ENCODE peak calls at places on chromosomes 13 and 19, in four cellular contexts. One of them, this sample, is unnamed.

GRCh38 chr13:38577048-38577447 is 109.8 kb upstream of the FREM2 start:
- DNase-seq in A549: no peak
- DNase-seq in left ventricle myocardium inferior: no peak
- DNase-seq in GM23338: peak; percentile 43
- DNase-seq in this sample: no peak

GRCh38 chr19:33802801-33803200 is 6.1 kb downstream of the KCTD15 start:
- DNase-seq in left ventricle myocardium inferior: no peak
- DNase-seq in A549: no peak
- DNase-seq in GM23338: no peak
- DNase-seq in this sample: no peak

GRCh38 chr13:76929320-76929719 is 19.0 kb upstream of the ACOD1 start:
- DNase-seq in GM23338: no peak
- DNase-seq in left ventricle myocardium inferior: no peak
- DNase-seq in A549: no peak
- DNase-seq in this sample: no peak

GRCh38 chr19:32669205-32669785 is 5.7 kb downstream of the ANKRD27 start:
- DNase-seq in GM23338: no peak
- DNase-seq in left ventricle myocardium inferior: no peak
- DNase-seq in A549: no peak
- DNase-seq in this sample: no peak

GRCh38 chr19:48379058-48379457 is 12.3 kb downstream of the KDELR1 start:
- DNase-seq in left ventricle myocardium inferior: no peak
- DNase-seq in A549: no peak
- DNase-seq in GM23338: no peak
- DNase-seq in this sample: no peak

GRCh38 chr19:6744381-6745288 is 5.2 kb downstream of the TRIP10 start:
- DNase-seq in A549: peak; percentile 86
- DNase-seq in GM23338: no peak
- DNase-seq in left ventricle myocardium inferior: peak; percentile 90
- DNase-seq in this sample: no peak

GRCh38 chr13:110233181-110233641 is 73.7 kb downstream of the COL4A1 start:
- DNase-seq in GM23338: no peak
- DNase-seq in A549: no peak
- DNase-seq in left ventricle myocardium inferior: peak; percentile 62
- DNase-seq in this sample: peak; percentile 48

GRCh38 chr13:94546071-94546839 is 49.7 kb downstream of the TGDS start:
- DNase-seq in GM23338: peak; percentile 50
- DNase-seq in A549: no peak
- DNase-seq in left ventricle myocardium inferior: no peak
- DNase-seq in this sample: no peak

GRCh38 chr19:49182848-49183375 is 25.3 kb downstream of the TRPM4 start:
- DNase-seq in A549: no peak
- DNase-seq in GM23338: peak; percentile 39
- DNase-seq in left ventricle myocardium inferior: no peak
- DNase-seq in this sample: no peak

GRCh38 chr19:57813919-57814504 is 701 bp downstream of the ZNF552 start:
- DNase-seq in GM23338: peak; percentile 34
- DNase-seq in left ventricle myocardium inferior: no peak
- DNase-seq in A549: no peak
- DNase-seq in this sample: no peak

GRCh38 chr13:114313061-114313860 is 1.0 kb upstream of the CHAMP1 start:
- DNase-seq in left ventricle myocardium inferior: no peak
- DNase-seq in GM23338: no peak
- DNase-seq in A549: no peak
- DNase-seq in this sample: no peak

GRCh38 chr19:39927076-39927475 is 7.4 kb downstream of the FCGBP start:
- DNase-seq in A549: no peak
- DNase-seq in GM23338: no peak
- DNase-seq in left ventricle myocardium inferior: no peak
- DNase-seq in this sample: no peak

GRCh38 chr13:20399961-20400360 is 125.7 kb downstream of the CRYL1 start:
- DNase-seq in left ventricle myocardium inferior: no peak
- DNase-seq in GM23338: no peak
- DNase-seq in A549: no peak
- DNase-seq in this sample: no peak

GRCh38 chr13:109211616-109212015 is 574.8 kb downstream of the IRS2 start:
- DNase-seq in left ventricle myocardium inferior: no peak
- DNase-seq in A549: peak; percentile 13
- DNase-seq in GM23338: no peak
- DNase-seq in this sample: no peak

GRCh38 chr13:114248011-114248410 is 13.3 kb downstream of the CDC16 start:
- DNase-seq in A549: no peak
- DNase-seq in left ventricle myocardium inferior: no peak
- DNase-seq in GM23338: no peak
- DNase-seq in this sample: no peak

GRCh38 chr19:52963229-52963760 is 614 bp upstream of the ZNF816 start:
- DNase-seq in GM23338: peak; percentile 53
- DNase-seq in left ventricle myocardium inferior: peak; percentile 20
- DNase-seq in A549: no peak
- DNase-seq in this sample: no peak

GRCh38 chr19:40464059-40465024 is 1.2 kb downstream of the BLVRB start:
- DNase-seq in left ventricle myocardium inferior: peak; percentile 78
- DNase-seq in GM23338: peak; percentile 94
- DNase-seq in A549: peak; percentile 97
- DNase-seq in this sample: peak; percentile 76

GRCh38 chr13:83003185-83003584 is 879.1 kb downstream of the SLITRK1 start:
- DNase-seq in A549: no peak
- DNase-seq in GM23338: no peak
- DNase-seq in left ventricle myocardium inferior: no peak
- DNase-seq in this sample: no peak

GRCh38 chr19:48216933-48217332 is 38.8 kb downstream of the CARD8 start:
- DNase-seq in left ventricle myocardium inferior: no peak
- DNase-seq in A549: no peak
- DNase-seq in GM23338: peak; percentile 82
- DNase-seq in this sample: no peak

GRCh38 chr13:60392136-60392535 is 4.9 kb upstream of the TDRD3 start:
- DNase-seq in A549: no peak
- DNase-seq in left ventricle myocardium inferior: no peak
- DNase-seq in GM23338: no peak
- DNase-seq in this sample: no peak

GRCh38 chr19:12757544-12758274 is 6.1 kb downstream of the BEST2 start:
- DNase-seq in GM23338: peak; percentile 91
- DNase-seq in A549: peak; percentile 50
- DNase-seq in left ventricle myocardium inferior: peak; percentile 61
- DNase-seq in this sample: no peak

GRCh38 chr19:11064831-11065303 is 24.4 kb upstream of the LDLR start:
- DNase-seq in left ventricle myocardium inferior: no peak
- DNase-seq in GM23338: no peak
- DNase-seq in A549: peak; percentile 27
- DNase-seq in this sample: no peak

GRCh38 chr13:46642254-46642653 is 89.3 kb downstream of the LRCH1 start:
- DNase-seq in left ventricle myocardium inferior: no peak
- DNase-seq in A549: no peak
- DNase-seq in GM23338: no peak
- DNase-seq in this sample: no peak

GRCh38 chr19:40576181-40576584 is 490 bp upstream of the SHKBP1 start:
- DNase-seq in left ventricle myocardium inferior: no peak
- DNase-seq in GM23338: peak; percentile 67
- DNase-seq in A549: no peak
- DNase-seq in this sample: no peak

GRCh38 chr19:44809856-44810554 is 1.1 kb downstream of the BCAM start:
- DNase-seq in A549: no peak
- DNase-seq in GM23338: no peak
- DNase-seq in left ventricle myocardium inferior: no peak
- DNase-seq in this sample: no peak

GRCh38 chr19:22619371-22619770 is 14.8 kb upstream of the ZNF492 start:
- DNase-seq in A549: no peak
- DNase-seq in left ventricle myocardium inferior: no peak
- DNase-seq in GM23338: no peak
- DNase-seq in this sample: no peak

GRCh38 chr19:3276341-3276799 is 51.9 kb downstream of the CELF5 start:
- DNase-seq in A549: peak; percentile 58
- DNase-seq in left ventricle myocardium inferior: no peak
- DNase-seq in GM23338: peak; percentile 95
- DNase-seq in this sample: no peak

GRCh38 chr13:113771709-113772331 is 12.8 kb downstream of the TMEM255B start:
- DNase-seq in left ventricle myocardium inferior: no peak
- DNase-seq in GM23338: no peak
- DNase-seq in A549: no peak
- DNase-seq in this sample: no peak

GRCh38 chr13:25990801-25991200 is 61.0 kb downstream of the SHISA2 start:
- DNase-seq in GM23338: no peak
- DNase-seq in A549: no peak
- DNase-seq in left ventricle myocardium inferior: no peak
- DNase-seq in this sample: no peak

GRCh38 chr13:39283062-39283461 is 244.8 kb downstream of the NHLRC3 start:
- DNase-seq in GM23338: no peak
- DNase-seq in A549: no peak
- DNase-seq in left ventricle myocardium inferior: no peak
- DNase-seq in this sample: no peak

GRCh38 chr19:34172661-34173144 is 399 bp downstream of the LSM14A start:
- DNase-seq in A549: no peak
- DNase-seq in left ventricle myocardium inferior: peak; percentile 31
- DNase-seq in GM23338: no peak
- DNase-seq in this sample: no peak

GRCh38 chr13:98780451-98780850 is 28.0 kb upstream of the SLC15A1 start:
- DNase-seq in left ventricle myocardium inferior: no peak
- DNase-seq in A549: no peak
- DNase-seq in GM23338: no peak
- DNase-seq in this sample: no peak

GRCh38 chr13:98780972-98781869 is 28.7 kb upstream of the SLC15A1 start:
- DNase-seq in GM23338: no peak
- DNase-seq in left ventricle myocardium inferior: no peak
- DNase-seq in A549: no peak
- DNase-seq in this sample: no peak

GRCh38 chr13:98783856-98784478 is 31.5 kb upstream of the SLC15A1 start:
- DNase-seq in left ventricle myocardium inferior: no peak
- DNase-seq in GM23338: no peak
- DNase-seq in A549: no peak
- DNase-seq in this sample: no peak

GRCh38 chr13:98782654-98783053 is 30.2 kb upstream of the SLC15A1 start:
- DNase-seq in left ventricle myocardium inferior: no peak
- DNase-seq in GM23338: no peak
- DNase-seq in A549: no peak
- DNase-seq in this sample: no peak

GRCh38 chr13:98781905-98782304 is 29.4 kb upstream of the SLC15A1 start:
- DNase-seq in A549: no peak
- DNase-seq in GM23338: no peak
- DNase-seq in left ventricle myocardium inferior: no peak
- DNase-seq in this sample: no peak
- H3K4me3 ChIP-seq in A549: no peak overlapping the region
- H3K4me3 ChIP-seq in GM23338: no peak overlapping the region
- H3K4me3 ChIP-seq in left ventricle myocardium inferior: no peak overlapping the region
- H3K4me3 ChIP-seq in this sample: no peak overlapping the region

DNA sequence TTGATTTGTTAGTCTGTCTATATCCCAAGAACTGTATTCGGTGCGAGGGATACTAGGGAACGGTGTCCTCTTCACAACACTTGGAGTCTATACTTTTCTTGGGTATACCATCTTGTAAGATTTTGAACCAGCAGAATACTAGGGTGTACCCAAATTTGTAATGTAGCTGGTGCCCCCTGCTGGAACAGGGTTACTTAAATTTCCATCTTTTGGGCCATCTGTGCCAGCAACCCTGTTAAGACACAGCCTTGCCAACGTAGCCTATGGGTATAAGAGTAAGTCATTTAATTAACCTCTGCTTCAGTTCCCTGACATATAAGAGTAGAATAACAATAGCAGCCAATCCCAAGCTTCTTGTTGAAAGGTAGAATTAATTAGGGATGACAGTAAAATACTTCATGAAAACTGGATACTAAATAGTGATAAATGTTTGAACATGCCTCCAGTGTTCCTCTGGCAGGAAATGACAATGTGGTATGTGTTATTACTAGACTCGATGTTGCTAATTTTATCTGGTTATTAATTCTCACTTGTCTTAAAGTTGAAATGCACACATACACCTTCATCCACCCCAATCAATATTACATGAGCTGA is 607.6 kb downstream of the FGF9 start:
- DNase-seq in A549: no peak
- DNase-seq in GM23338: peak; percentile 71
- DNase-seq in left ventricle myocardium inferior: peak; percentile 33
- DNase-seq in this sample: no peak
- TF ChIP-seq CTCF in A549: no peak
- TF ChIP-seq CTCF in GM23338: peak; percentile 65
- TF ChIP-seq CTCF in left ventricle myocardium inferior: peak; percentile 58
- TF ChIP-seq CTCF in this sample: peak; percentile 43

GRCh38 chr19:7806234-7806633 is 23.8 kb upstream of the EVI5L start:
- DNase-seq in A549: no peak
- DNase-seq in GM23338: no peak
- DNase-seq in left ventricle myocardium inferior: no peak
- DNase-seq in this sample: no peak

GRCh38 chr19:7811989-7812388 is 18.0 kb upstream of the EVI5L start:
- DNase-seq in GM23338: no peak
- DNase-seq in left ventricle myocardium inferior: no peak
- DNase-seq in A549: no peak
- DNase-seq in this sample: no peak

GRCh38 chr19:7806876-7807275 is 23.1 kb upstream of the EVI5L start:
- DNase-seq in A549: no peak
- DNase-seq in left ventricle myocardium inferior: no peak
- DNase-seq in GM23338: no peak
- DNase-seq in this sample: no peak

GRCh38 chr19:7808108-7808507 is 21.9 kb upstream of the EVI5L start:
- DNase-seq in GM23338: peak; percentile 31
- DNase-seq in left ventricle myocardium inferior: no peak
- DNase-seq in A549: no peak
- DNase-seq in this sample: no peak
- H3K4me3 ChIP-seq in GM23338: no peak overlapping the region
- H3K4me3 ChIP-seq in left ventricle myocardium inferior: no peak overlapping the region
- H3K4me3 ChIP-seq in A549: no peak overlapping the region
- H3K4me3 ChIP-seq in this sample: no peak overlapping the region

GRCh38 chr13:27203854-27204253 is 32.2 kb upstream of the USP12 start:
- DNase-seq in A549: no peak
- DNase-seq in left ventricle myocardium inferior: no peak
- DNase-seq in GM23338: peak; percentile 24
- DNase-seq in this sample: no peak
- TF ChIP-seq CTCF in A549: peak; percentile 37
- TF ChIP-seq CTCF in left ventricle myocardium inferior: peak; percentile 47
- TF ChIP-seq CTCF in GM23338: peak; percentile 25
- TF ChIP-seq CTCF in this sample: no peak

DNA sequence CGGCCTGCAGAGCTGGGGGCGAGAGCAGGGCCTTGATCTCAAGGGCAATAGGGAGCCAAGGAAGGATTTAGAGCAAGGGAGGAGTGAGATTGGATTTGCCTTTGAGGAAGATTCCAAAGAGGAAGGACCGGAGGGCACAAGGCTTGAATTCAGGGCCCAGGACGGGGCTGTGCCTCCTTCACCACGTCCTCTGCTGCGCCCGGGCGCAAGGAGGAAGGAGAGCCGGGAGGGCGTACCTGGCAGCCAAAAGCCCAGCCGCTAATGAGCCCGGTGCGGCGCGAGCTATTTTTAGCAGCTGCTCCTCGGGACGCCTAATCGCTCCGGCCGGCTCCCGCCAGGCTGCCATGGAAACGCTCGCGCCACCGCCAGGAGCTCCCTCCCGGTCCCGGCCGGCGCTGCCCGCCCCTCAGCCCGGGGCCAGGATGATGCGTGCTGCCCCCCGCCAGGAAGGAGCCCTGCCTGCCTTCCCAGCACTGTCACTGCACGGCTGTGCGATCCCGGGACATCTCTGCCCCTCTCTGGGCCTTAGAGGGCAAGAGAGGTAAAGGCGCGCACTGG is 31.3 kb downstream of the TINCR start:
- DNase-seq in GM23338: peak; percentile 97
- DNase-seq in A549: peak; percentile 25
- DNase-seq in left ventricle myocardium inferior: peak; percentile 79
- DNase-seq in this sample: no peak
- H3K4me3 ChIP-seq in GM23338: peak overlapping the region; percentile 51
- H3K4me3 ChIP-seq in A549: no peak overlapping the region
- H3K4me3 ChIP-seq in left ventricle myocardium inferior: peak overlapping the region; percentile 54
- H3K4me3 ChIP-seq in this sample: peak overlapping the region; percentile 39